ENCODE peak calls at places on chromosome 14, in eight cellular contexts. One of them, this sample, is unnamed.

GRCh38 chr14:103000291-103000921 is 56.9 kb downstream of the CDC42BPB start:
- DNase-seq in GDM1: no peak
- DNase-seq in activated effector memory CD4-positive, alpha-beta T cell treated with Interleukin-2 at 50 U/mL for 16 hours: no peak
- DNase-seq in tibial nerve: no peak
- DNase-seq in epithelial cell of esophagus: no peak
- DNase-seq in SK-MEL-5: no peak
- DNase-seq in AG09309: no peak
- DNase-seq in activated naive CD4-positive, alpha-beta T cell: no peak
- DNase-seq in this sample: no peak

GRCh38 chr14:84750763-84751554 is 779.0 kb upstream of the FLRT2 start:
- DNase-seq in GDM1: no peak
- DNase-seq in activated effector memory CD4-positive, alpha-beta T cell treated with Interleukin-2 at 50 U/mL for 16 hours: no peak
- DNase-seq in tibial nerve: no peak
- DNase-seq in epithelial cell of esophagus: peak
- DNase-seq in SK-MEL-5: no peak
- DNase-seq in AG09309: no peak
- DNase-seq in activated naive CD4-positive, alpha-beta T cell: no peak
- DNase-seq in this sample: no peak

GRCh38 chr14:94686511-94687160 is 74.4 kb downstream of the SERPINA3 start:
- DNase-seq in GDM1: no peak
- DNase-seq in activated effector memory CD4-positive, alpha-beta T cell treated with Interleukin-2 at 50 U/mL for 16 hours: no peak
- DNase-seq in tibial nerve: no peak
- DNase-seq in epithelial cell of esophagus: no peak
- DNase-seq in SK-MEL-5: no peak
- DNase-seq in AG09309: no peak
- DNase-seq in activated naive CD4-positive, alpha-beta T cell: no peak
- DNase-seq in this sample: no peak

GRCh38 chr14:47485421-47485820 is 190.0 kb downstream of the MDGA2 start:
- DNase-seq in GDM1: no peak
- DNase-seq in activated effector memory CD4-positive, alpha-beta T cell treated with Interleukin-2 at 50 U/mL for 16 hours: no peak
- DNase-seq in tibial nerve: no peak
- DNase-seq in epithelial cell of esophagus: no peak
- DNase-seq in SK-MEL-5: no peak
- DNase-seq in AG09309: no peak
- DNase-seq in activated naive CD4-positive, alpha-beta T cell: no peak
- DNase-seq in this sample: no peak

GRCh38 chr14:61177279-61178225 is 103.6 kb downstream of the TMEM30B start:
- DNase-seq in GDM1: no peak
- DNase-seq in activated effector memory CD4-positive, alpha-beta T cell treated with Interleukin-2 at 50 U/mL for 16 hours: no peak
- DNase-seq in tibial nerve: no peak
- DNase-seq in epithelial cell of esophagus: peak
- DNase-seq in SK-MEL-5: peak
- DNase-seq in AG09309: no peak
- DNase-seq in activated naive CD4-positive, alpha-beta T cell: no peak
- DNase-seq in this sample: no peak

GRCh38 chr14:99289394-99290189 is 17.6 kb upstream of the BCL11B start:
- DNase-seq in GDM1: no peak
- DNase-seq in activated effector memory CD4-positive, alpha-beta T cell treated with Interleukin-2 at 50 U/mL for 16 hours: no peak
- DNase-seq in tibial nerve: no peak
- DNase-seq in epithelial cell of esophagus: no peak
- DNase-seq in SK-MEL-5: no peak
- DNase-seq in AG09309: no peak
- DNase-seq in activated naive CD4-positive, alpha-beta T cell: no peak
- DNase-seq in this sample: no peak

GRCh38 chr14:87097021-87097420 is 896.0 kb downstream of the GALC start:
- DNase-seq in GDM1: no peak
- DNase-seq in activated effector memory CD4-positive, alpha-beta T cell treated with Interleukin-2 at 50 U/mL for 16 hours: no peak
- DNase-seq in tibial nerve: no peak
- DNase-seq in epithelial cell of esophagus: peak
- DNase-seq in SK-MEL-5: no peak
- DNase-seq in AG09309: no peak
- DNase-seq in activated naive CD4-positive, alpha-beta T cell: no peak
- DNase-seq in this sample: no peak

GRCh38 chr14:95496690-95497241 is 19.7 kb downstream of the SYNE3 start:
- DNase-seq in GDM1: no peak
- DNase-seq in activated effector memory CD4-positive, alpha-beta T cell treated with Interleukin-2 at 50 U/mL for 16 hours: no peak
- DNase-seq in tibial nerve: no peak
- DNase-seq in epithelial cell of esophagus: no peak
- DNase-seq in SK-MEL-5: no peak
- DNase-seq in AG09309: no peak
- DNase-seq in activated naive CD4-positive, alpha-beta T cell: no peak
- DNase-seq in this sample: no peak

GRCh38 chr14:88535149-88535548 is 19.7 kb downstream of the PTPN21 start:
- DNase-seq in GDM1: no peak
- DNase-seq in activated effector memory CD4-positive, alpha-beta T cell treated with Interleukin-2 at 50 U/mL for 16 hours: no peak
- DNase-seq in tibial nerve: no peak
- DNase-seq in epithelial cell of esophagus: no peak
- DNase-seq in SK-MEL-5: no peak
- DNase-seq in AG09309: no peak
- DNase-seq in activated naive CD4-positive, alpha-beta T cell: no peak
- DNase-seq in this sample: no peak

GRCh38 chr14:77041837-77042557 is 13.5 kb upstream of the IRF2BPL start:
- DNase-seq in GDM1: no peak
- DNase-seq in activated effector memory CD4-positive, alpha-beta T cell treated with Interleukin-2 at 50 U/mL for 16 hours: no peak
- DNase-seq in tibial nerve: peak
- DNase-seq in epithelial cell of esophagus: peak
- DNase-seq in SK-MEL-5: no peak
- DNase-seq in AG09309: peak
- DNase-seq in activated naive CD4-positive, alpha-beta T cell: no peak
- DNase-seq in this sample: no peak

GRCh38 chr14:22052795-22053194 is 379.2 kb upstream of the OR4E1 start:
- DNase-seq in GDM1: no peak
- DNase-seq in activated effector memory CD4-positive, alpha-beta T cell treated with Interleukin-2 at 50 U/mL for 16 hours: no peak
- DNase-seq in tibial nerve: no peak
- DNase-seq in epithelial cell of esophagus: peak
- DNase-seq in SK-MEL-5: no peak
- DNase-seq in AG09309: no peak
- DNase-seq in activated naive CD4-positive, alpha-beta T cell: no peak
- DNase-seq in this sample: no peak

GRCh38 chr14:39666386-39666785 is 234.2 kb upstream of the FBXO33 start:
- DNase-seq in GDM1: no peak
- DNase-seq in activated effector memory CD4-positive, alpha-beta T cell treated with Interleukin-2 at 50 U/mL for 16 hours: no peak
- DNase-seq in tibial nerve: no peak
- DNase-seq in epithelial cell of esophagus: no peak
- DNase-seq in SK-MEL-5: no peak
- DNase-seq in AG09309: no peak
- DNase-seq in activated naive CD4-positive, alpha-beta T cell: no peak
- DNase-seq in this sample: no peak

GRCh38 chr14:96051231-96051630 is 12.1 kb downstream of the C14orf132 start:
- DNase-seq in GDM1: no peak
- DNase-seq in activated effector memory CD4-positive, alpha-beta T cell treated with Interleukin-2 at 50 U/mL for 16 hours: no peak
- DNase-seq in tibial nerve: no peak
- DNase-seq in epithelial cell of esophagus: no peak
- DNase-seq in SK-MEL-5: no peak
- DNase-seq in AG09309: no peak
- DNase-seq in activated naive CD4-positive, alpha-beta T cell: no peak
- DNase-seq in this sample: no peak

GRCh38 chr14:78143489-78144145 is 26.6 kb upstream of the NRXN3 start:
- DNase-seq in GDM1: no peak
- DNase-seq in activated effector memory CD4-positive, alpha-beta T cell treated with Interleukin-2 at 50 U/mL for 16 hours: no peak
- DNase-seq in tibial nerve: no peak
- DNase-seq in epithelial cell of esophagus: peak
- DNase-seq in SK-MEL-5: no peak
- DNase-seq in AG09309: no peak
- DNase-seq in activated naive CD4-positive, alpha-beta T cell: no peak
- DNase-seq in this sample: no peak

This sample was measured in SIG-M5.